ENCODE peak calls at places on chromosome 4, in seven cellular contexts. One of them, this sample, is unnamed.
A peak's percentile ranks its signal among the peaks of the same experiment; 100 is the strongest.

GRCh38 chr4:76964769-76965168 is 15.2 kb downstream of the SEPTIN11 start:
- DNase-seq in ELR: no peak
- DNase-seq in mesothelial cell of epicardium: no peak
- DNase-seq in left cardiac atrium: no peak
- DNase-seq in tibial artery: no peak
- DNase-seq in ovary: no peak
- DNase-seq in stimulated activated CD8-positive, alpha-beta memory T cell treated with anti-CD3 and anti-CD28 coated beads, Interleukin-7, amount 100 ng/mL, for 1 hour: no peak
- DNase-seq in this sample: no peak

GRCh38 chr4:8920289-8920965 is 48.8 kb upstream of the HMX1 start:
- DNase-seq in ovary: no peak
- DNase-seq in stimulated activated CD8-positive, alpha-beta memory T cell treated with anti-CD3 and anti-CD28 coated beads, Interleukin-7, amount 100 ng/mL, for 1 hour: no peak
- DNase-seq in tibial artery: peak; percentile 55
- DNase-seq in left cardiac atrium: no peak
- DNase-seq in mesothelial cell of epicardium: peak; percentile 21
- DNase-seq in ELR: no peak
- DNase-seq in this sample: no peak

GRCh38 chr4:61511716-61512488 is 311.8 kb downstream of the ADGRL3 start:
- DNase-seq in ovary: no peak
- DNase-seq in mesothelial cell of epicardium: no peak
- DNase-seq in tibial artery: no peak
- DNase-seq in ELR: peak; percentile 73
- DNase-seq in stimulated activated CD8-positive, alpha-beta memory T cell treated with anti-CD3 and anti-CD28 coated beads, Interleukin-7, amount 100 ng/mL, for 1 hour: no peak
- DNase-seq in left cardiac atrium: no peak
- DNase-seq in this sample: peak; percentile 43

GRCh38 chr4:1246111-1246881 is 2.6 kb downstream of the CTBP1 start:
- DNase-seq in ovary: peak; percentile 30
- DNase-seq in mesothelial cell of epicardium: no peak
- DNase-seq in left cardiac atrium: peak; percentile 29
- DNase-seq in stimulated activated CD8-positive, alpha-beta memory T cell treated with anti-CD3 and anti-CD28 coated beads, Interleukin-7, amount 100 ng/mL, for 1 hour: no peak
- DNase-seq in ELR: peak; percentile 13
- DNase-seq in tibial artery: peak; percentile 66
- DNase-seq in this sample: no peak

GRCh38 chr4:15186826-15187225 is 184.5 kb downstream of the CPEB2 start:
- DNase-seq in tibial artery: no peak
- DNase-seq in left cardiac atrium: no peak
- DNase-seq in ELR: no peak
- DNase-seq in ovary: no peak
- DNase-seq in stimulated activated CD8-positive, alpha-beta memory T cell treated with anti-CD3 and anti-CD28 coated beads, Interleukin-7, amount 100 ng/mL, for 1 hour: no peak
- DNase-seq in mesothelial cell of epicardium: no peak
- DNase-seq in this sample: no peak

GRCh38 chr4:90328558-90328957 is 201.4 kb downstream of the CCSER1 start:
- DNase-seq in stimulated activated CD8-positive, alpha-beta memory T cell treated with anti-CD3 and anti-CD28 coated beads, Interleukin-7, amount 100 ng/mL, for 1 hour: no peak
- DNase-seq in mesothelial cell of epicardium: peak; percentile 46
- DNase-seq in tibial artery: no peak
- DNase-seq in left cardiac atrium: no peak
- DNase-seq in ELR: peak; percentile 8
- DNase-seq in ovary: no peak
- DNase-seq in this sample: peak; percentile 52

GRCh38 chr4:150960079-150960478 is 55.0 kb downstream of the LRBA start:
- DNase-seq in stimulated activated CD8-positive, alpha-beta memory T cell treated with anti-CD3 and anti-CD28 coated beads, Interleukin-7, amount 100 ng/mL, for 1 hour: no peak
- DNase-seq in tibial artery: no peak
- DNase-seq in ELR: peak; percentile 56
- DNase-seq in mesothelial cell of epicardium: no peak
- DNase-seq in left cardiac atrium: no peak
- DNase-seq in ovary: no peak
- DNase-seq in this sample: peak; percentile 17

GRCh38 chr4:138826754-138827153 is 188.8 kb upstream of the NOCT start:
- DNase-seq in tibial artery: no peak
- DNase-seq in mesothelial cell of epicardium: no peak
- DNase-seq in left cardiac atrium: no peak
- DNase-seq in ovary: no peak
- DNase-seq in ELR: no peak
- DNase-seq in stimulated activated CD8-positive, alpha-beta memory T cell treated with anti-CD3 and anti-CD28 coated beads, Interleukin-7, amount 100 ng/mL, for 1 hour: no peak
- DNase-seq in this sample: no peak

GRCh38 chr4:182859730-182860129 is 57.5 kb downstream of the DCTD start:
- DNase-seq in mesothelial cell of epicardium: no peak
- DNase-seq in tibial artery: no peak
- DNase-seq in stimulated activated CD8-positive, alpha-beta memory T cell treated with anti-CD3 and anti-CD28 coated beads, Interleukin-7, amount 100 ng/mL, for 1 hour: no peak
- DNase-seq in ELR: no peak
- DNase-seq in left cardiac atrium: no peak
- DNase-seq in ovary: no peak
- DNase-seq in this sample: no peak

GRCh38 chr4:1061372-1061700 is 49.9 kb downstream of the FGFRL1 start:
- DNase-seq in stimulated activated CD8-positive, alpha-beta memory T cell treated with anti-CD3 and anti-CD28 coated beads, Interleukin-7, amount 100 ng/mL, for 1 hour: no peak
- DNase-seq in ovary: peak; percentile 9
- DNase-seq in tibial artery: peak; percentile 57
- DNase-seq in mesothelial cell of epicardium: no peak
- DNase-seq in left cardiac atrium: no peak
- DNase-seq in ELR: no peak
- DNase-seq in this sample: no peak

GRCh38 chr4:118281611-118282442 is 71.0 kb downstream of the PRSS12 start:
- DNase-seq in mesothelial cell of epicardium: no peak
- DNase-seq in tibial artery: no peak
- DNase-seq in ovary: peak; percentile 48
- DNase-seq in stimulated activated CD8-positive, alpha-beta memory T cell treated with anti-CD3 and anti-CD28 coated beads, Interleukin-7, amount 100 ng/mL, for 1 hour: no peak
- DNase-seq in left cardiac atrium: peak; percentile 37
- DNase-seq in ELR: peak; percentile 72
- DNase-seq in this sample: no peak

GRCh38 chr4:82284475-82284857 is 89.3 kb downstream of the HNRNPD start:
- DNase-seq in stimulated activated CD8-positive, alpha-beta memory T cell treated with anti-CD3 and anti-CD28 coated beads, Interleukin-7, amount 100 ng/mL, for 1 hour: no peak
- DNase-seq in mesothelial cell of epicardium: no peak
- DNase-seq in ELR: no peak
- DNase-seq in left cardiac atrium: peak; percentile 29
- DNase-seq in ovary: no peak
- DNase-seq in tibial artery: no peak
- DNase-seq in this sample: no peak

GRCh38 chr4:76811604-76812412 is 86.1 kb downstream of the SOWAHB start:
- DNase-seq in ELR: no peak
- DNase-seq in mesothelial cell of epicardium: no peak
- DNase-seq in tibial artery: no peak
- DNase-seq in left cardiac atrium: no peak
- DNase-seq in ovary: peak; percentile 53
- DNase-seq in stimulated activated CD8-positive, alpha-beta memory T cell treated with anti-CD3 and anti-CD28 coated beads, Interleukin-7, amount 100 ng/mL, for 1 hour: no peak
- DNase-seq in this sample: no peak

GRCh38 chr4:73446336-73446938 is 10.4 kb downstream of the AFP start:
- DNase-seq in mesothelial cell of epicardium: no peak
- DNase-seq in ovary: no peak
- DNase-seq in left cardiac atrium: no peak
- DNase-seq in ELR: peak; percentile 83
- DNase-seq in stimulated activated CD8-positive, alpha-beta memory T cell treated with anti-CD3 and anti-CD28 coated beads, Interleukin-7, amount 100 ng/mL, for 1 hour: no peak
- DNase-seq in tibial artery: no peak
- DNase-seq in this sample: peak; percentile 51

GRCh38 chr4:16775411-16776154 is 122.9 kb downstream of the LDB2 start:
- DNase-seq in ELR: no peak
- DNase-seq in stimulated activated CD8-positive, alpha-beta memory T cell treated with anti-CD3 and anti-CD28 coated beads, Interleukin-7, amount 100 ng/mL, for 1 hour: no peak
- DNase-seq in tibial artery: no peak
- DNase-seq in ovary: no peak
- DNase-seq in mesothelial cell of epicardium: no peak
- DNase-seq in left cardiac atrium: no peak
- DNase-seq in this sample: no peak

GRCh38 chr4:140098481-140099132 is 55.4 kb downstream of the MAML3 start:
- DNase-seq in mesothelial cell of epicardium: no peak
- DNase-seq in ovary: no peak
- DNase-seq in tibial artery: no peak
- DNase-seq in stimulated activated CD8-positive, alpha-beta memory T cell treated with anti-CD3 and anti-CD28 coated beads, Interleukin-7, amount 100 ng/mL, for 1 hour: no peak
- DNase-seq in left cardiac atrium: no peak
- DNase-seq in ELR: peak; percentile 87
- DNase-seq in this sample: no peak

GRCh38 chr4:54255881-54256280 is 26.8 kb downstream of the PDGFRA start:
- DNase-seq in ELR: peak; percentile 13
- DNase-seq in left cardiac atrium: peak; percentile 26
- DNase-seq in tibial artery: no peak
- DNase-seq in mesothelial cell of epicardium: no peak
- DNase-seq in ovary: no peak
- DNase-seq in stimulated activated CD8-positive, alpha-beta memory T cell treated with anti-CD3 and anti-CD28 coated beads, Interleukin-7, amount 100 ng/mL, for 1 hour: no peak
- DNase-seq in this sample: no peak

GRCh38 chr4:34323549-34324325 is 1920.6 kb downstream of the ARAP2 start:
- DNase-seq in left cardiac atrium: no peak
- DNase-seq in mesothelial cell of epicardium: no peak
- DNase-seq in ovary: no peak
- DNase-seq in tibial artery: no peak
- DNase-seq in ELR: peak; percentile 5
- DNase-seq in stimulated activated CD8-positive, alpha-beta memory T cell treated with anti-CD3 and anti-CD28 coated beads, Interleukin-7, amount 100 ng/mL, for 1 hour: no peak
- DNase-seq in this sample: peak; percentile 9

GRCh38 chr4:1834047-1834769 is 21.7 kb downstream of the LETM1 start:
- DNase-seq in ovary: no peak
- DNase-seq in left cardiac atrium: no peak
- DNase-seq in tibial artery: no peak
- DNase-seq in mesothelial cell of epicardium: no peak
- DNase-seq in ELR: no peak
- DNase-seq in stimulated activated CD8-positive, alpha-beta memory T cell treated with anti-CD3 and anti-CD28 coated beads, Interleukin-7, amount 100 ng/mL, for 1 hour: no peak
- DNase-seq in this sample: no peak

GRCh38 chr4:4502694-4503311 is 39.0 kb downstream of the STX18 start:
- DNase-seq in stimulated activated CD8-positive, alpha-beta memory T cell treated with anti-CD3 and anti-CD28 coated beads, Interleukin-7, amount 100 ng/mL, for 1 hour: no peak
- DNase-seq in ELR: no peak
- DNase-seq in left cardiac atrium: no peak
- DNase-seq in ovary: no peak
- DNase-seq in mesothelial cell of epicardium: no peak
- DNase-seq in tibial artery: no peak
- DNase-seq in this sample: no peak

GRCh38 chr4:147714575-147715401 is 17.1 kb upstream of the ARHGAP10 start:
- DNase-seq in ovary: no peak
- DNase-seq in mesothelial cell of epicardium: no peak
- DNase-seq in left cardiac atrium: no peak
- DNase-seq in ELR: peak; percentile 89
- DNase-seq in stimulated activated CD8-positive, alpha-beta memory T cell treated with anti-CD3 and anti-CD28 coated beads, Interleukin-7, amount 100 ng/mL, for 1 hour: no peak
- DNase-seq in tibial artery: peak; percentile 76
- DNase-seq in this sample: peak; percentile 75

GRCh38 chr4:145805490-145805889 is 125.5 kb downstream of the C4orf51 start:
- DNase-seq in left cardiac atrium: no peak
- DNase-seq in tibial artery: no peak
- DNase-seq in ELR: peak; percentile 53
- DNase-seq in mesothelial cell of epicardium: no peak
- DNase-seq in ovary: no peak
- DNase-seq in stimulated activated CD8-positive, alpha-beta memory T cell treated with anti-CD3 and anti-CD28 coated beads, Interleukin-7, amount 100 ng/mL, for 1 hour: no peak
- DNase-seq in this sample: no peak

GRCh38 chr4:152996101-152996500 is 60.0 kb downstream of the FHDC1 start:
- DNase-seq in stimulated activated CD8-positive, alpha-beta memory T cell treated with anti-CD3 and anti-CD28 coated beads, Interleukin-7, amount 100 ng/mL, for 1 hour: no peak
- DNase-seq in left cardiac atrium: no peak
- DNase-seq in mesothelial cell of epicardium: no peak
- DNase-seq in ELR: no peak
- DNase-seq in ovary: no peak
- DNase-seq in tibial artery: no peak
- DNase-seq in this sample: no peak

GRCh38 chr4:142549726-142550463 is 296.2 kb downstream of the INPP4B start:
- DNase-seq in tibial artery: no peak
- DNase-seq in stimulated activated CD8-positive, alpha-beta memory T cell treated with anti-CD3 and anti-CD28 coated beads, Interleukin-7, amount 100 ng/mL, for 1 hour: no peak
- DNase-seq in mesothelial cell of epicardium: no peak
- DNase-seq in ELR: peak; percentile 91
- DNase-seq in ovary: no peak
- DNase-seq in left cardiac atrium: no peak
- DNase-seq in this sample: no peak

This sample was measured in fibroblast of the conjunctiva.